ENCODE peak calls at places on chromosomes 4 and X, in five cellular contexts. One of them, this sample, is unnamed.
A peak's percentile ranks its signal among the peaks of the same experiment; 100 is the strongest.

GRCh38 chrX:49287665-49288064 is 15.8 kb upstream of the GAGE10 start:
- DNase-seq in ELR: no peak
- DNase-seq in progenitor cell of endocrine pancreas: no peak
- DNase-seq in NCI-H345: no peak
- DNase-seq in WERI-Rb-1: no peak
- DNase-seq in this sample: no peak

GRCh38 chr4:183621875-183622274 is 37.1 kb downstream of the RWDD4 start:
- DNase-seq in ELR: no peak
- DNase-seq in progenitor cell of endocrine pancreas: no peak
- DNase-seq in NCI-H345: no peak
- DNase-seq in WERI-Rb-1: no peak
- DNase-seq in this sample: no peak

GRCh38 chrX:71652405-71652804 is 14.9 kb upstream of the LOC101059915 start:
- DNase-seq in ELR: peak; percentile 65
- DNase-seq in progenitor cell of endocrine pancreas: no peak
- DNase-seq in NCI-H345: peak; percentile 36
- DNase-seq in WERI-Rb-1: peak; percentile 50
- DNase-seq in this sample: no peak

GRCh38 chr4:1221155-1221870 is 27.6 kb downstream of the CTBP1 start:
- DNase-seq in ELR: no peak
- DNase-seq in progenitor cell of endocrine pancreas: no peak
- DNase-seq in NCI-H345: no peak
- DNase-seq in WERI-Rb-1: no peak
- DNase-seq in this sample: no peak

GRCh38 chr4:140308366-140309123 is 64.9 kb upstream of the SCOC start:
- DNase-seq in ELR: peak; percentile 70
- DNase-seq in progenitor cell of endocrine pancreas: no peak
- DNase-seq in NCI-H345: no peak
- DNase-seq in WERI-Rb-1: no peak
- DNase-seq in this sample: no peak

GRCh38 chr4:141614878-141615586 is 21.4 kb upstream of the IL15 start:
- DNase-seq in ELR: no peak
- DNase-seq in progenitor cell of endocrine pancreas: no peak
- DNase-seq in NCI-H345: no peak
- DNase-seq in WERI-Rb-1: no peak
- DNase-seq in this sample: no peak

GRCh38 chr4:93809773-93810172 is 18.8 kb upstream of the ATOH1 start:
- DNase-seq in ELR: no peak
- DNase-seq in progenitor cell of endocrine pancreas: no peak
- DNase-seq in NCI-H345: no peak
- DNase-seq in WERI-Rb-1: no peak
- DNase-seq in this sample: no peak

GRCh38 chr4:4750187-4750586 is 109.3 kb upstream of the MSX1 start:
- DNase-seq in ELR: no peak
- DNase-seq in progenitor cell of endocrine pancreas: no peak
- DNase-seq in NCI-H345: no peak
- DNase-seq in WERI-Rb-1: no peak
- DNase-seq in this sample: no peak

GRCh38 chr4:78565971-78566372 is 14.4 kb downstream of the ANXA3 start:
- DNase-seq in ELR: peak; percentile 44
- DNase-seq in progenitor cell of endocrine pancreas: no peak
- DNase-seq in NCI-H345: no peak
- DNase-seq in WERI-Rb-1: no peak
- DNase-seq in this sample: no peak